ENCODE peak calls at places on chromosomes 3 and 15, in eight cellular contexts. E is fibroblast of the conjunctiva; U is amygdala; C is iPS DF 19.7; Q is IMR-90; H is activated T-cell treated with anti-CD3 and anti-CD28 coated beads, Interleukin-2, amount 50 U/mL, for 72 hours; K is hepatocyte; V is stomach. M is an unnamed sample.

GRCh38 chr15:67569668-67570067 is 27.2 kb downstream of the MAP2K5 start:
- DNase-seq in U (no peak), K (no peak), C (no peak), V (no peak), E (no peak), H (no peak), Q (no peak), M (no peak)

GRCh38 chr15:49927462-49927861 is 191.6 kb downstream of the ATP8B4 start:
- DNase-seq in V (no peak), E (peak), K (no peak), U (no peak), Q (peak), C (no peak), H (no peak), M (no peak)

GRCh38 chr15:98671060-98672008 is 23.0 kb downstream of the IGF1R start:
- DNase-seq in H (no peak), U (no peak), C (peak), Q (peak), K (peak), E (no peak), V (no peak), M (no peak)

GRCh38 chr15:44593042-44593736 is 56.2 kb downstream of the EIF3J start:
- DNase-seq in K (no peak), E (no peak), C (no peak), V (no peak), Q (no peak), H (peak), U (no peak), M (no peak)

GRCh38 chr3:8494332-8494731 is 7.3 kb upstream of the LMCD1 start:
- DNase-seq in U (no peak), Q (no peak), H (no peak), K (no peak), V (no peak), E (no peak), C (no peak), M (no peak)

GRCh38 chr3:33717616-33717865 is 513 bp downstream of the CLASP2 start:
- DNase-seq in V (peak), H (no peak), C (no peak), U (peak), K (peak), Q (peak), E (peak), M (no peak)

GRCh38 chr3:80040113-80040512 is 272.3 kb upstream of the ROBO1 start:
- DNase-seq in Q (no peak), C (no peak), V (no peak), K (no peak), E (no peak), U (no peak), H (no peak), M (no peak)

GRCh38 chr3:11582123-11582968 is 61.4 kb downstream of the VGLL4 start:
- DNase-seq in V (peak), E (peak), Q (peak), C (no peak), H (no peak), K (peak), U (peak), M (no peak)

GRCh38 chr3:127857270-127857801 is 35.0 kb upstream of the MGLL start:
- DNase-seq in E (no peak), C (no peak), Q (peak), U (no peak), K (no peak), H (no peak), V (no peak), M (no peak)

GRCh38 chr3:64074091-64074490 is 50.8 kb upstream of the PSMD6 start:
- DNase-seq in C (no peak), H (no peak), K (peak), E (peak), Q (peak), U (no peak), V (no peak), M (no peak)

GRCh38 chr3:184235381-184236032 is 6.1 kb downstream of the VWA5B2 start:
- DNase-seq in K (no peak), H (no peak), E (no peak), Q (no peak), V (no peak), C (no peak), U (no peak), M (no peak)

GRCh38 chr15:38176155-38176554 is 76.5 kb upstream of the SPRED1 start:
- DNase-seq in Q (peak), E (no peak), V (no peak), C (no peak), U (no peak), H (no peak), K (no peak), M (peak)

GRCh38 chr3:108093616-108094015 is 2.8 kb upstream of the CD47 start:
- DNase-seq in U (no peak), E (no peak), H (no peak), V (no peak), Q (no peak), C (no peak), K (no peak), M (no peak)

GRCh38 chr3:126512026-126512425 is 5.5 kb downstream of the UROC1 start:
- DNase-seq in Q (no peak), K (no peak), C (no peak), E (no peak), H (no peak), V (no peak), U (no peak), M (no peak)

GRCh38 chr3:31680072-31680870 is 147.5 kb downstream of the STT3B start:
- DNase-seq in V (no peak), Q (no peak), C (no peak), U (no peak), H (no peak), K (peak), E (no peak), M (no peak)

GRCh38 chr15:89161666-89162065 is 59.7 kb downstream of the RLBP1 start:
- DNase-seq in C (no peak), Q (no peak), E (no peak), V (no peak), K (no peak), H (no peak), U (no peak), M (no peak)

GRCh38 chr3:58521917-58522680 is 14.9 kb downstream of the ACOX2 start:
- DNase-seq in V (no peak), U (no peak), E (no peak), H (no peak), K (peak), Q (no peak), C (no peak), M (no peak)